ENCODE peak calls at places on chromosome 14, in ten cellular contexts. J is cardiac fibroblast; F is EH; E is SW480; K is CD8-positive, alpha-beta T cell; O is progenitor cell of endocrine pancreas; N is mammary epithelial cell; M is A673; U is GM12878; C is LoVo. T is an unnamed sample.

GRCh38 chr14:92513204-92513965 is at the start of gene RIN3:
- DNase-seq in J (peak), F (peak), E (peak), K (peak), O (peak), N (peak), M (peak), U (no peak), C (peak), T (no peak)

GRCh38 chr14:101628975-101629374 is 67.7 kb downstream of the DIO3 start:
- DNase-seq in J (no peak), F (no peak), E (no peak), K (no peak), O (no peak), N (no peak), M (no peak), U (no peak), C (no peak), T (no peak)

GRCh38 chr14:32934891-32935633 is 3.6 kb upstream of the NPAS3 start:
- DNase-seq in J (peak), F (no peak), E (no peak), K (no peak), O (no peak), N (no peak), M (peak), U (no peak), C (no peak), T (no peak)

GRCh38 chr14:101182476-101182875 is 279.0 kb upstream of the RTL1 start:
- DNase-seq in J (no peak), F (no peak), E (no peak), K (peak), O (no peak), N (no peak), M (no peak), U (no peak), C (no peak), T (no peak)

GRCh38 chr14:101196795-101197590 is 293.5 kb upstream of the RTL1 start:
- DNase-seq in J (no peak), F (peak), E (no peak), K (peak), O (no peak), N (no peak), M (no peak), U (no peak), C (no peak), T (no peak)

GRCh38 chr14:68399971-68400370 is 392.9 kb downstream of the ZFP36L1 start:
- DNase-seq in J (no peak), F (no peak), E (no peak), K (no peak), O (no peak), N (no peak), M (no peak), U (no peak), C (no peak), T (no peak)

GRCh38 chr14:80239631-80240030 is 28.3 kb upstream of the DIO2 start:
- DNase-seq in J (no peak), F (peak), E (no peak), K (no peak), O (no peak), N (no peak), M (no peak), U (no peak), C (no peak), T (no peak)

GRCh38 chr14:61525293-61526011 is 169.9 kb upstream of the HIF1A start:
- DNase-seq in J (peak), F (peak), E (peak), K (no peak), O (no peak), N (peak), M (no peak), U (peak), C (peak), T (no peak)

GRCh38 chr14:22588419-22589095 is 467 bp downstream of the DAD1 start:
- DNase-seq in J (no peak), F (no peak), E (no peak), K (no peak), O (no peak), N (no peak), M (no peak), U (no peak), C (no peak), T (no peak)

GRCh38 chr14:68245146-68246073 is 425.8 kb downstream of the RAD51B start:
- DNase-seq in J (peak), F (no peak), E (no peak), K (no peak), O (no peak), N (peak), M (peak), U (no peak), C (peak), T (no peak)

GRCh38 chr14:67574806-67575205 is 25.3 kb downstream of the PIGH start:
- DNase-seq in J (no peak), F (no peak), E (no peak), K (no peak), O (no peak), N (no peak), M (no peak), U (no peak), C (no peak), T (no peak)

GRCh38 chr14:75884198-75884611 is 97.6 kb downstream of the TGFB3 start:
- DNase-seq in J (peak), F (peak), E (no peak), K (no peak), O (no peak), N (peak), M (peak), U (no peak), C (no peak), T (peak)

GRCh38 chr14:75578099-75578785 is at the start of gene FLVCR2:
- DNase-seq in J (peak), F (peak), E (peak), K (peak), O (peak), N (peak), M (peak), U (no peak), C (peak), T (no peak)

GRCh38 chr14:92768795-92769194 is 20.4 kb upstream of the LGMN start:
- DNase-seq in J (no peak), F (no peak), E (no peak), K (no peak), O (no peak), N (no peak), M (no peak), U (no peak), C (no peak), T (no peak)

GRCh38 chr14:65258391-65258790 is 154.1 kb upstream of the FUT8 start:
- DNase-seq in J (peak), F (peak), E (no peak), K (no peak), O (no peak), N (peak), M (no peak), U (no peak), C (no peak), T (no peak)

GRCh38 chr14:103597623-103598372 is 31.2 kb upstream of the KLC1 start:
- DNase-seq in J (peak), F (peak), E (peak), K (no peak), O (no peak), N (peak), M (peak), U (no peak), C (no peak), T (no peak)

T was measured in SK-N-MC.